ENCODE peak calls at places on chromosomes 3 and 15, in four cellular contexts. H, M, Z and T are unnamed samples.
A peak's percentile ranks its signal among the peaks of the same experiment; 100 is the strongest.

GRCh38 chr3:193590088-193590856 is 2.7 kb upstream of the OPA1 start:
- DNase-seq in M (no peak), Z (no peak), H (no peak), T (peak; percentile 65)

GRCh38 chr3:31955581-31955980 is 25.5 kb downstream of the OSBPL10 start:
- DNase-seq in M (no peak), H (no peak), Z (no peak), T (no peak)

GRCh38 chr15:93829115-93829849 is 402.1 kb upstream of the MCTP2 start:
- DNase-seq in M (no peak), Z (no peak), H (peak; percentile 98), T (no peak)

GRCh38 chr3:38127611-38128302 is 9.2 kb downstream of the ACAA1 start:
- DNase-seq in M (no peak), H (no peak), Z (no peak), T (no peak)

GRCh38 chr3:184574552-184575430 is 13.2 kb downstream of the EPHB3 start:
- DNase-seq in M (peak; percentile 87), Z (no peak), H (peak; percentile 97), T (no peak)

GRCh38 chr15:73081321-73081958 is 29.2 kb downstream of the NEO1 start:
- DNase-seq in Z (no peak), H (peak; percentile 63), M (no peak), T (peak; percentile 71)

GRCh38 chr15:41698779-41699178 is 38.6 kb downstream of the MGA start:
- DNase-seq in M (no peak), H (no peak), Z (no peak), T (peak; percentile 70)

GRCh38 chr3:21729331-21729730 is 21.7 kb downstream of the ZNF385D start:
- DNase-seq in H (peak; percentile 94), Z (no peak), M (no peak), T (no peak)

GRCh38 chr15:45550436-45550835 is 27.9 kb upstream of the SLC30A4 start:
- DNase-seq in Z (no peak), H (no peak), M (no peak), T (peak; percentile 47)

GRCh38 chr3:127722928-127723603 is 50.3 kb downstream of the ABTB1 start:
- DNase-seq in H (peak; percentile 37), M (no peak), Z (no peak), T (peak; percentile 25)

GRCh38 chr3:177521305-177521704 is 324.0 kb upstream of the TBL1XR1 start:
- DNase-seq in M (peak; percentile 72), H (peak; percentile 79), Z (peak; percentile 33), T (no peak)

GRCh38 chr15:44081223-44082013 is 113.7 kb downstream of the FRMD5 start:
- DNase-seq in Z (no peak), H (no peak), M (no peak), T (peak; percentile 92)

GRCh38 chr3:168094877-168095610 is 680 bp downstream of the GOLIM4 start:
- DNase-seq in H (peak; percentile 93), Z (no peak), M (peak; percentile 72), T (peak; percentile 69)

GRCh38 chr3:167166594-167167253 is 213.4 kb downstream of the ZBBX start:
- DNase-seq in Z (no peak), H (peak; percentile 65), M (no peak), T (no peak)

GRCh38 chr3:112149136-112149535 is 16.1 kb upstream of the GCSAM start:
- DNase-seq in Z (no peak), M (no peak), H (no peak), T (no peak)

GRCh38 chr3:195906865-195907729 is 1.3 kb downstream of the TNK2 start:
- DNase-seq in H (peak; percentile 54), Z (no peak), M (no peak), T (peak; percentile 19)

GRCh38 chr3:65019412-65020093 is 331.8 kb upstream of the ADAMTS9 start:
- DNase-seq in M (no peak), H (no peak), Z (no peak), T (no peak)

GRCh38 chr3:170680593-170680992 is 94.7 kb upstream of the SLC7A14 start:
- DNase-seq in Z (no peak), M (no peak), H (no peak), T (no peak)

DNA sequence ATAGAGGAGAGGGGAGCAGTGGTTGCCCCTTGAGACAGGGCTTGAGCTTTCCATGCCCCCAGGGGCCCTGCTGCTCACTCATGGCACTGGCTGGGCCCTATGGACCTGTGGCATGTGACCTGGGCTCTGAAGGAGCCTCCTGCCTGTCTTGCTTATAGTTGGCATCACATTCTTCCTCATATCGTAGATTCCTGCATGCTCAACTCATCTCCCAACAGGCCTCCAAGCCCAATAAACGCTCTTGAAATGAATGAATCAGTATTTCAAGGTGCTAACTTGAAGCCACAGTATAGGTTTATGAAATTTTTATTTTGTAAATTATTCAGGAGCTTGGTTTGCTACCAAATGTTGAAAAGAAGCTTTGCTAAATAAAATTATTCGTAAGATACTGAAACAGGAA is 93.3 kb upstream of the SLC7A14 start:
- DNase-seq in Z (no peak), H (no peak), M (no peak), T (no peak)
- H4K5ac ChIP-seq in Z (no peak overlapping the region), H (no peak overlapping the region), M (no peak overlapping the region), T (no peak overlapping the region)

GRCh38 chr3:107265526-107265925 is 111.7 kb upstream of the CCDC54 start:
- DNase-seq in Z (no peak), M (no peak), H (no peak), T (no peak)
- H3K56ac ChIP-seq in Z (no peak overlapping the region), M (no peak overlapping the region), H (no peak overlapping the region), T (no peak overlapping the region)

GRCh38 chr3:79202471-79203143 is 565.2 kb downstream of the ROBO1 start:
- DNase-seq in H (peak; percentile 31), M (no peak), Z (no peak), T (no peak)
- H4K5ac ChIP-seq in H (no peak overlapping the region), M (no peak overlapping the region), Z (peak overlapping the region; percentile 71), T (no peak overlapping the region)

GRCh38 chr3:55147406-55147805 is 219.5 kb upstream of the LRTM1 start:
- DNase-seq in H (no peak), M (no peak), Z (no peak), T (no peak)
- H3K56ac ChIP-seq in H (no peak overlapping the region), M (no peak overlapping the region), Z (no peak overlapping the region), T (no peak overlapping the region)

DNA sequence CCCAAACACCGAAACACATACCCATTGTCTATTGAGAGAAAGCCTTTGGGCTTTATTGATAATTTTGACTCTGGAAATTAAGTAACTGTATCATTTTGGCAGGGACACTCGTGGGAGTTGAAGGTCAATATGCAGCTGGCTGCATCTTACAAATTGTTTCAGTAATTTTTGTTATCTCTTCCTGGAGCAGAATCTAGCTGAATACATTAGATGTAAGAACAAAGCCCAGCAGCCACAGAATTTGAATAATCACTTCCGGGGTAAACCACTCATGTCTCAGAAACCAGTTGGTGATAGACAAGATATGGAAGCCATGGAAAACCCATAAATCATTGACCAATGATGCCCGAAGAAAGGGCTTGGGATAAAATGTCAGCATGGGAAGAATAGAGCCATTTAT is 107.6 kb upstream of the SLC4A7 start:
- DNase-seq in H (no peak), M (no peak), Z (no peak), T (no peak)
- H4K5ac ChIP-seq in H (no peak overlapping the region), M (no peak overlapping the region), Z (no peak overlapping the region), T (peak overlapping the region; percentile 75)

GRCh38 chr3:62696011-62696410 is 179.2 kb downstream of the CADPS start:
- DNase-seq in H (no peak), Z (no peak), M (no peak), T (no peak)
- H3K56ac ChIP-seq in H (no peak overlapping the region), Z (no peak overlapping the region), M (no peak overlapping the region), T (no peak overlapping the region)

GRCh38 chr15:62788224-62788623 is 254.3 kb upstream of the TPM1 start:
- DNase-seq in H (no peak), M (no peak), Z (no peak), T (no peak)
- H4K5ac ChIP-seq in H (no peak overlapping the region), M (no peak overlapping the region), Z (no peak overlapping the region), T (no peak overlapping the region)